ENCODE peak calls at places on chromosomes 13 and 19, in four cellular contexts. One of them, this sample, is unnamed.

GRCh38 chr13:45101327-45102018 is 18.8 kb upstream of the GTF2F2 start:
- DNase-seq in IMR-90: no peak
- DNase-seq in H1: no peak
- DNase-seq in neuronal stem cell: peak
- DNase-seq in this sample: no peak

GRCh38 chr13:97113231-97114001 is 108.7 kb upstream of the MBNL2 start:
- DNase-seq in IMR-90: no peak
- DNase-seq in H1: no peak
- DNase-seq in neuronal stem cell: no peak
- DNase-seq in this sample: no peak

GRCh38 chr19:12994701-12995595 is at the start of gene NFIX:
- DNase-seq in H1: no peak
- DNase-seq in IMR-90: peak
- DNase-seq in neuronal stem cell: no peak
- DNase-seq in this sample: no peak

GRCh38 chr13:26583662-26584061 is 26.2 kb downstream of the WASF3 start:
- DNase-seq in IMR-90: no peak
- DNase-seq in neuronal stem cell: no peak
- DNase-seq in H1: no peak
- DNase-seq in this sample: no peak

GRCh38 chr19:3450796-3451411 is 29.4 kb downstream of the SMIM24 start:
- DNase-seq in neuronal stem cell: no peak
- DNase-seq in IMR-90: peak
- DNase-seq in H1: no peak
- DNase-seq in this sample: no peak

GRCh38 chr13:27926644-27927434 is 7.0 kb downstream of the PDX1 start:
- DNase-seq in IMR-90: no peak
- DNase-seq in neuronal stem cell: peak
- DNase-seq in H1: no peak
- DNase-seq in this sample: peak

GRCh38 chr13:111049791-111050538 is 65.1 kb upstream of the ARHGEF7 start:
- DNase-seq in neuronal stem cell: no peak
- DNase-seq in H1: no peak
- DNase-seq in IMR-90: no peak
- DNase-seq in this sample: no peak

GRCh38 chr13:111639994-111640393 is 319.6 kb downstream of the TEX29 start:
- DNase-seq in IMR-90: no peak
- DNase-seq in neuronal stem cell: no peak
- DNase-seq in H1: no peak
- DNase-seq in this sample: peak

GRCh38 chr13:101916108-101916757 is 463.8 kb downstream of the ITGBL1 start:
- DNase-seq in neuronal stem cell: peak
- DNase-seq in IMR-90: no peak
- DNase-seq in H1: peak
- DNase-seq in this sample: peak

GRCh38 chr19:42846597-42846996 is 32.9 kb downstream of the PSG1 start:
- DNase-seq in neuronal stem cell: no peak
- DNase-seq in IMR-90: peak
- DNase-seq in H1: no peak
- DNase-seq in this sample: no peak

GRCh38 chr13:34931572-34931971 is 10.5 kb upstream of the NBEA start:
- DNase-seq in neuronal stem cell: no peak
- DNase-seq in IMR-90: peak
- DNase-seq in H1: no peak
- DNase-seq in this sample: no peak

GRCh38 chr19:2552859-2553258 is 76.9 kb downstream of the GADD45B start:
- DNase-seq in H1: no peak
- DNase-seq in neuronal stem cell: no peak
- DNase-seq in IMR-90: no peak
- DNase-seq in this sample: no peak

GRCh38 chr13:38013676-38014075 is 144.1 kb upstream of the TRPC4 start:
- DNase-seq in IMR-90: no peak
- DNase-seq in H1: no peak
- DNase-seq in neuronal stem cell: no peak
- DNase-seq in this sample: no peak

GRCh38 chr19:9075064-9075964 is 11.5 kb upstream of the OR1M1 start:
- DNase-seq in H1: peak
- DNase-seq in neuronal stem cell: peak
- DNase-seq in IMR-90: peak
- DNase-seq in this sample: peak

GRCh38 chr19:7648265-7649014 is 11.5 kb downstream of the STXBP2 start:
- DNase-seq in neuronal stem cell: no peak
- DNase-seq in H1: no peak
- DNase-seq in IMR-90: no peak
- DNase-seq in this sample: no peak

GRCh38 chr19:19053508-19054314 is 10.1 kb upstream of the SLC25A42 start:
- DNase-seq in IMR-90: peak
- DNase-seq in H1: peak
- DNase-seq in neuronal stem cell: peak
- DNase-seq in this sample: peak

GRCh38 chr19:35052599-35053190 is 11.2 kb downstream of the HPN start:
- DNase-seq in neuronal stem cell: no peak
- DNase-seq in H1: no peak
- DNase-seq in IMR-90: no peak
- DNase-seq in this sample: no peak

GRCh38 chr13:29402168-29402621 is 193.3 kb downstream of the SLC7A1 start:
- DNase-seq in IMR-90: peak
- DNase-seq in H1: no peak
- DNase-seq in neuronal stem cell: no peak
- DNase-seq in this sample: no peak

GRCh38 chr19:6481541-6482342 is at the start of gene DENND1C:
- DNase-seq in IMR-90: no peak
- DNase-seq in H1: no peak
- DNase-seq in neuronal stem cell: no peak
- DNase-seq in this sample: peak

GRCh38 chr13:103471896-103472295 is 405.7 kb upstream of the SLC10A2 start:
- DNase-seq in H1: peak
- DNase-seq in neuronal stem cell: no peak
- DNase-seq in IMR-90: no peak
- DNase-seq in this sample: peak

GRCh38 chr19:34232566-34233481 is 21.5 kb upstream of the GARRE1 start:
- DNase-seq in IMR-90: peak
- DNase-seq in H1: no peak
- DNase-seq in neuronal stem cell: no peak
- DNase-seq in this sample: no peak

GRCh38 chr13:36998624-36999041 is 507 bp downstream of the ALG5 start:
- DNase-seq in IMR-90: no peak
- DNase-seq in neuronal stem cell: no peak
- DNase-seq in H1: no peak
- DNase-seq in this sample: peak

GRCh38 chr13:98428256-98428966 is 148.5 kb downstream of the STK24 start:
- DNase-seq in neuronal stem cell: no peak
- DNase-seq in H1: no peak
- DNase-seq in IMR-90: peak
- DNase-seq in this sample: no peak

GRCh38 chr13:33349314-33349995 is 63.9 kb upstream of the STARD13 start:
- DNase-seq in neuronal stem cell: peak
- DNase-seq in H1: no peak
- DNase-seq in IMR-90: no peak
- DNase-seq in this sample: peak

GRCh38 chr13:19984430-19985218 is 26.1 kb downstream of the ZMYM2 start:
- DNase-seq in IMR-90: peak
- DNase-seq in H1: no peak
- DNase-seq in neuronal stem cell: peak
- DNase-seq in this sample: no peak

GRCh38 chr13:20482818-20483217 is 42.8 kb downstream of the CRYL1 start:
- DNase-seq in neuronal stem cell: no peak
- DNase-seq in H1: no peak
- DNase-seq in IMR-90: no peak
- DNase-seq in this sample: no peak

GRCh38 chr13:40060318-40061007 is 405.0 kb downstream of the COG6 start:
- DNase-seq in H1: no peak
- DNase-seq in neuronal stem cell: no peak
- DNase-seq in IMR-90: no peak
- DNase-seq in this sample: no peak

GRCh38 chr19:21115430-21115829 is 26.4 kb upstream of the ZNF431 start:
- DNase-seq in H1: no peak
- DNase-seq in neuronal stem cell: no peak
- DNase-seq in IMR-90: no peak
- DNase-seq in this sample: no peak

GRCh38 chr19:5048091-5048726 is 79.3 kb downstream of the KDM4B start:
- DNase-seq in IMR-90: peak
- DNase-seq in neuronal stem cell: peak
- DNase-seq in H1: peak
- DNase-seq in this sample: peak
- H3K14ac ChIP-seq in IMR-90: no peak
- H3K14ac ChIP-seq in neuronal stem cell: peak
- H3K14ac ChIP-seq in H1: no peak
- H3K14ac ChIP-seq in this sample: no peak

DNA sequence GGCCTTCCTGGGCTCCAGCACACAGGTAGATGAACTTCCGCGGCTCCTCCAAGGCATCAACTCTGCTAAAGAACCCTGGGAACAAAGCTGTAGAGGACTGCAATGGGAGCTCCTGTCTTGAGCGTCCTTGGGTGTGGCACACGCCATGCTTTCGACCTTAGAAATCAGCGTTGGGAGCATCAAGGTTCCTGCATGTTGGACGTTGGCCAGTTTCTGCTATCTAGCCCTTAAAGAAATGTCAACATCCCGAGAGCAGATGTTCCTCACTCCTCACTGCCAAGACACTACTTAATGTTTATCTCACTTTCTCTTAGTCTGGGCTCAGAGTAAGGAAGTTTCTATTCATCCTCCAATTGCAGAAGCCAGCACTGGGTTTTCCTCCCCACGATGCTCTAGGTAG is 70.6 kb upstream of the MEDAG start:
- DNase-seq in neuronal stem cell: no peak
- DNase-seq in IMR-90: peak
- DNase-seq in H1: no peak
- DNase-seq in this sample: no peak
- H4K8ac ChIP-seq in neuronal stem cell: no peak
- H4K8ac ChIP-seq in IMR-90: no peak
- H4K8ac ChIP-seq in H1: no peak
- H4K8ac ChIP-seq in this sample: no peak

DNA sequence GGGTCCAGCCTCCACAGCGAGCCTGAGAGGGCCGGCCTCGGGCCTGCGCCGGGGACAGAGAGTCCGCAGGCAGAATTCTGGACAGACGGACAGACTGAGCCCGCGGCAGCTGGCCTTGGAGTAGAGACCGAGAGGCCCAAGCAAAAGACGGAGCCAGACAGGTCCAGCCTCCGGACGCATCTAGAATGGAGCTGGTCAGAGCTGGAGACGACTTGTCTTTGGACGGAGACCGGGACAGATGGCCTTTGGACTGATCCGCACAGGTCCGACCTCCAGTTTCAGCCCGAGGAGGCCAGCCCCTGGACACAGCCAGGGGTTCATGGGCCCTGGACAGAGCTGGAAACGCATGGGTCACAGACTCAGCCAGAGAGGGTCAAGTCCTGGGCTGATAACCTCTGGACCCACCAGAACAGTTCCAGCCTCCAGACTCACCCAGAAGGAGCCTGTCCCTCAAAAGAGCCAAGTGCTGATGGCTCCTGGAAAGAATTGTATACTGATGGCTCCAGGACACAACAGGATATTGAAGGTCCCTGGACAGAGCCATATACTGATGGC is 490 bp downstream of the ITPKC start:
- DNase-seq in IMR-90: no peak
- DNase-seq in H1: no peak
- DNase-seq in neuronal stem cell: no peak
- DNase-seq in this sample: no peak
- H3K14ac ChIP-seq in IMR-90: peak
- H3K14ac ChIP-seq in H1: no peak
- H3K14ac ChIP-seq in neuronal stem cell: no peak
- H3K14ac ChIP-seq in this sample: peak

GRCh38 chr13:114311908-114312307 is 2.4 kb upstream of the CHAMP1 start:
- DNase-seq in neuronal stem cell: no peak
- DNase-seq in IMR-90: no peak
- DNase-seq in H1: no peak
- DNase-seq in this sample: no peak

GRCh38 chr13:114314074-114314912 is at the start of gene CHAMP1:
- DNase-seq in neuronal stem cell: peak
- DNase-seq in H1: peak
- DNase-seq in IMR-90: peak
- DNase-seq in this sample: peak

GRCh38 chr13:114315074-114315785 is 927 bp downstream of the CHAMP1 start:
- DNase-seq in neuronal stem cell: no peak
- DNase-seq in H1: no peak
- DNase-seq in IMR-90: no peak
- DNase-seq in this sample: no peak

GRCh38 chr13:114311387-114311786 is 2.9 kb upstream of the CHAMP1 start:
- DNase-seq in neuronal stem cell: no peak
- DNase-seq in H1: no peak
- DNase-seq in IMR-90: no peak
- DNase-seq in this sample: no peak

DNA sequence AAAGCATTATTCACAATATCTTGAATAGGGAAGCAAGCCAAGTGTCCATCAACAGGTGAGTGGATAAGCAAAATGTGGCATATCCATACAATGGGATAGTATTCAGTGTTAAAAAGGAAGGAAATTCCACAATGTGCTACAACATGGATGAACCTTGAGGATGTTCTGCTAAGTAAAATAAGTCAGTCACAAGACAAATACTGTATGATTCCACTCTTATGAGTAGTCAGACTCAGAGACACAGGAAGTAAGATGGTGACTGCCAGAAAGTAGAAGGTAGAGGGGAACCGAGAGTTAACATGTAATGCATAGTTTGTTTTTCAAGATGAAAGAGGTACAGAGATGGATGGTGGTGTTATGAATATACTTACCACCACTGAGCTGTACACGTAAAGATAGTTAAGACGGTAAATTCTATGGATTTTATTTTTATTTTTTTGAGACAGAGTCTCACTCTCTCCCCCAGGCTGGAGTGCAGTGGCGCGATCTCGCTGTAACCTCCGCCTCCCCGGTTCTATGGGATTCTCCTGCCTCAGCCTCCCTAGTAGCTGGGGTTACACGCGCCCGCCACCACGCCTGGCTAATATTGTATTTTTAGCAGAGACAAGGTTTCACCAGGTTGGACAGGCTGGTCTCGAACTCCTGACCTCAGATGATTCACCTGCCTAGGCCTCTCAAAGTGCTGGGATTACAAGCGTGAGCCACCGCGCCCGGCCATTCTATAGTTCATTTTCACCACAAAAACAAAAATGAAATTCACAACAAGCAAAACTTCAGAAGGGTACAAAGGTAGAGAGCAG is 1.0 kb upstream of the CHAMP1 start:
- DNase-seq in H1: no peak
- DNase-seq in neuronal stem cell: no peak
- DNase-seq in IMR-90: peak
- DNase-seq in this sample: no peak
- H4K8ac ChIP-seq in H1: peak
- H4K8ac ChIP-seq in neuronal stem cell: no peak
- H4K8ac ChIP-seq in IMR-90: peak
- H4K8ac ChIP-seq in this sample: no peak

GRCh38 chr19:36214388-36215275 is at the start of the genes ZNF146 and ZNF565:
- DNase-seq in IMR-90: peak
- DNase-seq in neuronal stem cell: peak
- DNase-seq in H1: peak
- DNase-seq in this sample: peak
- H3K14ac ChIP-seq in IMR-90: peak
- H3K14ac ChIP-seq in neuronal stem cell: peak
- H3K14ac ChIP-seq in H1: peak
- H3K14ac ChIP-seq in this sample: peak

GRCh38 chr13:107271226-107271625 is 703.3 kb upstream of the ARGLU1 start:
- DNase-seq in IMR-90: peak
- DNase-seq in H1: peak
- DNase-seq in neuronal stem cell: no peak
- DNase-seq in this sample: peak
- H4K8ac ChIP-seq in IMR-90: no peak
- H4K8ac ChIP-seq in H1: peak
- H4K8ac ChIP-seq in neuronal stem cell: no peak
- H4K8ac ChIP-seq in this sample: no peak